ENCODE peak calls at places on chromosomes 7 and 10, in six cellular contexts. X is thyroid gland, Q is prostate gland, A is uterus, H is Peyer's patch, D is right lobe of liver. E is an unnamed sample. For H3K36me3, the result is how much of the 10 kb centered on the place peaks cover.

GRCh38 chr10:24477925-24478324 is 245.8 kb downstream of the ARHGAP21 start:
- DNase-seq in X (peak), Q (no peak), A (no peak), H (no peak), D (no peak), E (no peak)

GRCh38 chr10:19921300-19922140 is 105.3 kb downstream of the PLXDC2 start:
- DNase-seq in X (no peak), Q (no peak), A (no peak), H (no peak), D (no peak), E (no peak)

GRCh38 chr7:5697754-5698487 is 83.5 kb downstream of the RNF216 start:
- DNase-seq in X (no peak), Q (no peak), A (no peak), H (no peak), D (no peak), E (no peak)

GRCh38 chr10:30365278-30365677 is 16.2 kb upstream of the MTPAP start:
- DNase-seq in X (no peak), Q (no peak), A (no peak), H (no peak), D (no peak), E (no peak)

GRCh38 chr7:92633211-92633906 is 43.2 kb upstream of the FAM133B start:
- DNase-seq in X (no peak), Q (peak), A (no peak), H (peak), D (no peak), E (no peak)

GRCh38 chr7:51014811-51015210 is 232.1 kb upstream of the GRB10 start:
- DNase-seq in X (no peak), Q (no peak), A (no peak), H (no peak), D (no peak), E (no peak)

GRCh38 chr7:2959828-2960599 is 83.7 kb downstream of the CARD11 start:
- DNase-seq in X (no peak), Q (no peak), A (no peak), H (peak), D (peak), E (no peak)

GRCh38 chr10:986881-987634 is 1.2 kb upstream of the GTPBP4 start:
- DNase-seq in X (no peak), Q (no peak), A (no peak), H (peak), D (no peak), E (no peak)

GRCh38 chr7:101990811-101991418 is 173.5 kb downstream of the CUX1 start:
- DNase-seq in X (no peak), Q (no peak), A (no peak), H (peak), D (no peak), E (no peak)

GRCh38 chr7:11192506-11192905 is 218.8 kb downstream of the PHF14 start:
- DNase-seq in X (no peak), Q (no peak), A (no peak), H (no peak), D (no peak), E (no peak)

GRCh38 chr7:4964506-4964905 is 5.5 kb upstream of the MMD2 start:
- DNase-seq in X (no peak), Q (no peak), A (no peak), H (peak), D (peak), E (no peak)

GRCh38 chr10:119531067-119531466 is 11.5 kb downstream of the RGS10 start:
- DNase-seq in X (no peak), Q (no peak), A (no peak), H (no peak), D (no peak), E (no peak)

GRCh38 chr7:106986450-106986977 is 58.0 kb upstream of the PRKAR2B start:
- DNase-seq in X (no peak), Q (no peak), A (no peak), H (no peak), D (no peak), E (no peak)

GRCh38 chr7:157010588-157011332 is at the start of gene MNX1:
- DNase-seq in X (peak), Q (peak), A (no peak), H (peak), D (no peak), E (no peak)

GRCh38 chr7:1254281-1255082 is 21.8 kb downstream of the UNCX start:
- DNase-seq in X (no peak), Q (no peak), A (no peak), H (no peak), D (no peak), E (no peak)

GRCh38 chr10:90592903-90593302 is 264.9 kb downstream of the HTR7 start:
- DNase-seq in X (peak), Q (no peak), A (no peak), H (no peak), D (no peak), E (no peak)

GRCh38 chr10:63262674-63263073 is 129.5 kb downstream of the NRBF2 start:
- DNase-seq in X (no peak), Q (no peak), A (no peak), H (no peak), D (no peak), E (no peak)

GRCh38 chr10:63267414-63268138 is 134.4 kb downstream of the NRBF2 start:
- DNase-seq in X (no peak), Q (peak), A (no peak), H (no peak), D (no peak), E (no peak)

GRCh38 chr10:63266337-63267327 is 133.5 kb downstream of the NRBF2 start:
- DNase-seq in X (no peak), Q (no peak), A (no peak), H (no peak), D (no peak), E (no peak)

GRCh38 chr10:63265646-63266207 is 132.6 kb downstream of the NRBF2 start:
- DNase-seq in X (no peak), Q (no peak), A (no peak), H (no peak), D (no peak), E (no peak)

DNA sequence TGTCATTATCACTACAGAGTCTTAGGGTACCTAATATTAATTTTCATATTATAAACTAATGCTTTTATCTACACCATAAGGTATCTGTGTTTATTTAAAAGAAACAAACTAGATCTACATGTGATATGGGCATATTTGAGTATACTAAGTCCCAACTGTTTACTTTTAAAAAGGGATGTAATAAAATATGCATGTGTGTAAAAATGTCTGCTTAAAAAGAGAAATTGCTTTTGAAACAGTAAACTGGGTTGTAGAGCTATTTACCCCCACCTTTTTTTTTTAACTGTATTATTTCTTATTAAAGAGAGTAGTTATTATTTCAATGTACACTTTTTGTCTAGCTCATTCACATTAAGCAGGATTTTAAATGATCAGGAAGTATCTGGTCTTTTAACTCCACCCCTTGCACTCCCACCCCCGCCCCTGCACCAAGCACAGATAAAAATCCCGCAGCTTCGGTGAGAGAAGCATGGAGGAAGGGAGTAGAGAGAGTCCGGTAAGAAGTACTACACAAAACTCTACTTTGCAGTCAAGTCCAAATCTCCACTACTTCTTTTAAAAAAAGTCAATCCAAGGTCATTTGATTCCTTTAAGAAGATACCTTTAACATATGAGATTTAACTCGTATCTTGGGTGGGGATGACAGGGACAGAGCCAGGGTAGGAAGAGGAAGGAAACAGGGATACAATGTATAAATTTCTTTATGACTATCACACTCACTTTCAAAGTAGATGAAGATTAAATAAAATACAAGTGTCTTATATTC is 131.9 kb downstream of the NRBF2 start:
- DNase-seq in X (peak), Q (peak), A (no peak), H (peak), D (no peak), E (no peak)
- TF ChIP-seq POLR2A in X (peak), Q (peak), A (peak), H (peak), D (peak), E (peak)

DNA sequence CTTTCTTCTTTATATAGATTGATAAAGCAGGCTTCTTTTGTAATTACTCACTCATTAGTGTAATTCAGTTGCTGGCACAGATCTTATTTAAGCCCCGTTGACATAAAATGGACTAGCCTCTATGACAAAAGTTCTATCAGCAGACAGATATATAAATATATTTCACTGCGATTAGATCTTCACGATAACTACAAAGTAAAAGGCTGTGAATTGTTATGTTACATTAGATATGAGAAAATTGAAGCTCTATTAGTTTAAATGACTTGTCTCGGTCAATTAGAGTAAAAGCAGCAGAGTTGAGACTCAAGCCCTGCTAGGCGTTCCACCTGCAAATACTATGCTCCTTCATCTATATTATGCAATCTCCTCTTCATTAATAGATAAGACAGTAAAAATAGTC is 136.7 kb downstream of the DKK1 start:
- DNase-seq in X (no peak), Q (no peak), A (no peak), H (no peak), D (no peak), E (no peak)
- H3K36me3 ChIP-seq in X (under half), Q (under half), A (under half), H (under half), D (under half), E (under half)

GRCh38 chr7:135712182-135712782 is 15.7 kb downstream of the SLC13A4 start:
- DNase-seq in X (no peak), Q (no peak), A (no peak), H (no peak), D (no peak), E (no peak)
- TF ChIP-seq CTCF in X (no peak), Q (no peak), A (no peak), H (no peak), D (no peak), E (no peak)

DNA sequence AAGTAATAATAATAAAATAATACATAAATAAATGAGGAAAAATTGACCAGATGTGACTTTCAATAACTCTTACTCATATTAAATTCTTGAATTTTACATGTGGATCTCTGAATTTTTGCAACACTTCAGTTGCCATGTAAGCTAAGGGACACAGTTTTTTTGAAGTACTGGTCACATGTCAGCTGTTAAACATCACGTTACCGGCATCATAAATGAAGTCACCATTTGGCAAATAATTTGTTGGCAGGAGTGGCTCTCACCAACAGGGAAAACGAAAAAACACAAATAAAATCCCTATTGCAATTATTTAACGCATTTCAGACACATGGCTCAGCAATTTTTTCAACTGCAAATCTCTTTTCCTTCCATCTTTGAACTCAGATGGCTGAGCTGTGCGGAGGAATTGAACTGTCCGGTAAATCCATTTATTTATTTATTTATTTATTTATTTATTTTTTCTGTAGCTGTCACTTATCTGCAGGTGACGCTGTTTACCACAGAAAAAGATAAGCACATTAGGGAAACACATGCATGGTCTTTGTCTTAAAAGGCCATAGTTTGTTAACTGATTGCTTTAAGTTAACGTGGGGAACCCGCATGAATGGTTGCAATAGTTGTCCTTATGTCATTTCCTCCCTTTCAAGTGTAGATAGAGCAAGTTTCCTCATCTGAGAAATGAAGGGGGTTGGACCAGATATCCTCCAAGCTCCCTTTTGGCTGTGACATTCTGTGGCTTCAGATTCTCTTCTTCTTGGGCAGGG is 64.7 kb upstream of the JAZF1 start:
- DNase-seq in X (no peak), Q (no peak), A (no peak), H (no peak), D (no peak), E (no peak)
- TF ChIP-seq POLR2A in X (no peak), Q (no peak), A (no peak), H (no peak), D (no peak), E (no peak)

DNA sequence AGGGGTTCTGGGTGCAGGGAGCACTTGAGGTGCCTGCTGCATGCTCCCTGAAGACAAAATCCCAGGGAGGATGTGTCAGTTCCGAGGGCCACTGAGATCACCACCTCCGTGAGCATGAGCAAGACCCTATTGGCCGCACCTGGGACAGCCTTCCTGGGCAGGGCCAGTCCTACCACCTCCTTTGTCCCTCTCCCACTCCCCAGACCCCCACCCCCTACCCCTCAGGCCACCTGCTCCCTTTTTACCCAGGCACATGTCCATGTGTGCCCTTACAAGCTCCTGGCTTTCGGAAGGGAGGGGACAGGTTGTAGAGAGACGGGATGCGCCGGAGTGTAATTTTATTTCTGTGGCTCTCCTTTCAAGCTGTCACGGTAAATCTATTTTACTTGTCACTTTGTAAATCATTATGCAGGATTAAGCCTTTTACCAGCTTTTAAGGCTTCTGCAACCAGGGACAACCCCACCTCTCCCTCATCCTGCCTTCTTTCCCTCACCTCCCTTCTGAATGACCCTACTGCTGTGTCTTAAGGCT is 20.9 kb downstream of the ZMIZ1 start:
- DNase-seq in X (no peak), Q (no peak), A (no peak), H (no peak), D (no peak), E (no peak)
- H3K36me3 ChIP-seq in X (under half), Q (under half), A (under half), H (under half), D (under half), E (under half)

GRCh38 chr7:158494643-158495042 is 93.0 kb downstream of the PTPRN2 start:
- DNase-seq in X (no peak), Q (no peak), A (no peak), H (no peak), D (no peak), E (no peak)

GRCh38 chr7:158490171-158490782 is 97.3 kb downstream of the PTPRN2 start:
- DNase-seq in X (no peak), Q (no peak), A (no peak), H (no peak), D (no peak), E (no peak)

GRCh38 chr7:158491094-158491493 is 96.5 kb downstream of the PTPRN2 start:
- DNase-seq in X (no peak), Q (no peak), A (no peak), H (no peak), D (no peak), E (no peak)

GRCh38 chr7:158494162-158494586 is 93.4 kb downstream of the PTPRN2 start:
- DNase-seq in X (no peak), Q (no peak), A (no peak), H (no peak), D (no peak), E (no peak)

GRCh38 chr7:158492372-158492771 is 95.3 kb downstream of the PTPRN2 start:
- DNase-seq in X (no peak), Q (no peak), A (no peak), H (no peak), D (no peak), E (no peak)
- TF ChIP-seq CTCF in X (no peak), Q (no peak), A (no peak), H (no peak), D (no peak), E (no peak)

GRCh38 chr10:128125944-128126764 is at the start of gene MKI67:
- DNase-seq in X (peak), Q (peak), A (peak), H (peak), D (peak), E (peak)
- TF ChIP-seq POLR2A in X (no peak), Q (no peak), A (no peak), H (peak), D (no peak), E (peak)

GRCh38 chr7:129021656-129022055 is 33.3 kb downstream of the TNPO3 start:
- DNase-seq in X (no peak), Q (no peak), A (no peak), H (no peak), D (no peak), E (no peak)

GRCh38 chr7:129017933-129018538 is 36.9 kb downstream of the TNPO3 start:
- DNase-seq in X (no peak), Q (no peak), A (no peak), H (no peak), D (no peak), E (no peak)

GRCh38 chr7:129014501-129015101 is 40.3 kb downstream of the TNPO3 start:
- DNase-seq in X (no peak), Q (no peak), A (no peak), H (no peak), D (no peak), E (no peak)

GRCh38 chr7:129013048-129013721 is 41.7 kb downstream of the TNPO3 start:
- DNase-seq in X (no peak), Q (no peak), A (no peak), H (no peak), D (no peak), E (no peak)

GRCh38 chr7:129017264-129017663 is 37.6 kb downstream of the TNPO3 start:
- DNase-seq in X (no peak), Q (no peak), A (no peak), H (no peak), D (no peak), E (no peak)
- H3K36me3 ChIP-seq in X (under half), Q (under half), A (under half), H (under half), D (under half), E (under half)

DNA sequence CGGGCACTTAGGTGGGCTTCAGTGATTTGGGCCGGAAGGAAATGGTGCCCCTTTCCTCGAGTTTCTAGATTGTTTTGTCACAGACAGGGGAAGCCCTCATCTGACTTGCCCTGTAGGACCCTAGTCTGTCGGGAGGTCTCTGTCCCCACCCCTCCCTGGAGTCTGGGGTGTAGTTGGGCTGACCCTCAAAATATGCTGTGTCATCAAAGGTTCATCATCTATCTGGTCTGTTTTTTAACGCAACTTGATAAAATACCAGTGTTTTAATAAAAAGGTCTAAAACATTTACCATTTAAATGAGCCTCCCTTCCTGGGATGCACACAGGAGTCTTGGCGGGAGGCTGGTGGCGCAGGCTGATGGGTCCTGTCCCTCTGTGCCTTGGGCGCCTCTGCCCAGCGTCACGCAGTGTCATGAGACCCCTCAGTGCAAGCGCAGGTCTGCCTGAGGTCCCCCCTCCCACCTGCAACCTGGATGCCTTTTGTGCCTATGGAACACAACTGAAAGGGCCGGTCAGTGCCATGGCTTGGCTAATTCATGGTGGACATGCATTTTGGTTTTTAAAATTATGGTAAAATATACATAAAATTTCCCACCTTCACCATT is 146.4 kb downstream of the MGMT start:
- DNase-seq in X (no peak), Q (no peak), A (no peak), H (no peak), D (no peak), E (no peak)
- TF ChIP-seq CTCF in X (no peak), Q (no peak), A (no peak), H (no peak), D (no peak), E (no peak)

GRCh38 chr7:94003446-94004023 is 620 bp downstream of the BET1 start:
- DNase-seq in X (peak), Q (no peak), A (no peak), H (no peak), D (no peak), E (no peak)
- TF ChIP-seq POLR2A in X (no peak), Q (no peak), A (no peak), H (no peak), D (no peak), E (no peak)